ENCODE peak calls at places on chromosome 21, in nine cellular contexts. U, V, H, P, G, B, T, L and F are unnamed samples.

GRCh38 chr21:35019631-35020032 is 29.5 kb downstream of the RUNX1 start:
- DNase-seq in G (no peak), T (no peak), V (no peak), B (peak; percentile 70), U (no peak), L (no peak), P (peak; percentile 87), H (no peak), F (no peak)

GRCh38 chr21:28445081-28445830 is 547.4 kb downstream of the LTN1 start:
- DNase-seq in P (no peak), L (no peak), G (no peak), V (no peak), T (no peak), B (no peak), H (no peak), U (no peak), F (no peak)

GRCh38 chr21:42405064-42406059 is 1.7 kb downstream of the UBASH3A start:
- DNase-seq in T (no peak), V (peak; percentile 35), B (no peak), L (no peak), U (no peak), H (no peak), P (no peak), G (no peak), F (no peak)

GRCh38 chr21:38379171-38379570 is 119.1 kb downstream of the ERG start:
- DNase-seq in P (no peak), L (no peak), G (no peak), U (no peak), V (no peak), B (no peak), T (no peak), H (no peak), F (no peak)

GRCh38 chr21:38136201-38136600 is 120.6 kb upstream of the KCNJ15 start:
- DNase-seq in T (no peak), U (no peak), B (no peak), H (no peak), G (no peak), V (no peak), L (no peak), P (no peak), F (no peak)

GRCh38 chr21:37971390-37971789 is 55.1 kb upstream of the KCNJ6 start:
- DNase-seq in P (no peak), G (no peak), U (no peak), T (no peak), V (no peak), B (no peak), L (no peak), H (no peak), F (no peak)

GRCh38 chr21:46455575-46456385 is 2.9 kb upstream of the DIP2A start:
- DNase-seq in H (no peak), V (peak; percentile 54), L (no peak), T (no peak), U (no peak), P (no peak), B (no peak), G (no peak), F (no peak)

GRCh38 chr21:42421018-42421793 is 17.5 kb downstream of the UBASH3A start:
- DNase-seq in V (no peak), H (no peak), T (no peak), P (peak; percentile 59), B (no peak), L (no peak), U (no peak), G (no peak), F (no peak)

GRCh38 chr21:41669533-41669830 is 97.4 kb downstream of the RIPK4 start:
- DNase-seq in V (peak; percentile 7), U (no peak), H (no peak), L (no peak), G (no peak), B (no peak), T (no peak), P (no peak), F (no peak)

GRCh38 chr21:31730687-31731111 is 1.2 kb downstream of the SCAF4 start:
- DNase-seq in P (no peak), B (no peak), G (peak; percentile 56), U (no peak), H (peak; percentile 3), T (no peak), L (no peak), V (no peak), F (peak; percentile 52)

GRCh38 chr21:31728191-31728590 is 3.7 kb downstream of the SCAF4 start:
- DNase-seq in U (no peak), V (no peak), L (no peak), B (no peak), P (no peak), G (no peak), H (no peak), T (no peak), F (no peak)

GRCh38 chr21:31728952-31729351 is 3.0 kb downstream of the SCAF4 start:
- DNase-seq in T (no peak), L (no peak), B (no peak), V (no peak), H (no peak), P (no peak), U (no peak), G (no peak), F (no peak)

GRCh38 chr21:31731112-31731801 is 661 bp downstream of the SCAF4 start:
- DNase-seq in H (no peak), V (peak; percentile 79), B (peak; percentile 42), T (peak; percentile 52), P (peak; percentile 78), L (peak; percentile 35), G (peak; percentile 89), U (peak; percentile 63), F (peak; percentile 74)

GRCh38 chr21:31729622-31730343 is 2.1 kb downstream of the SCAF4 start:
- DNase-seq in P (no peak), U (no peak), H (no peak), G (no peak), B (no peak), L (no peak), V (no peak), T (no peak), F (no peak)
- H3K4me3 ChIP-seq in P (peak overlapping the region; percentile 96), U (peak overlapping the region; percentile 80), H (no peak overlapping the region), G (peak overlapping the region; percentile 96), B (no peak overlapping the region), L (peak overlapping the region; percentile 53), V (peak overlapping the region; percentile 76), T (peak overlapping the region; percentile 93), F (peak overlapping the region; percentile 64)

GRCh38 chr21:43740497-43741156 is 21.7 kb downstream of the PDXK start:
- DNase-seq in T (no peak), B (peak; percentile 59), V (peak; percentile 79), U (no peak), G (no peak), L (no peak), P (no peak), H (no peak), F (peak; percentile 72)
- H3K27ac ChIP-seq in T (no peak overlapping the region), B (no peak overlapping the region), V (peak overlapping the region; percentile 69), U (no peak overlapping the region), G (no peak overlapping the region), L (no peak overlapping the region), P (no peak overlapping the region), H (no peak overlapping the region), F (peak overlapping the region; percentile 14)

GRCh38 chr21:29942033-29942432 is 2.2 kb upstream of the GRIK1 start:
- DNase-seq in H (no peak), G (no peak), L (no peak), V (no peak), B (no peak), P (no peak), U (no peak), T (no peak), F (no peak)
- H3K27me3 ChIP-seq in H (no peaks in the 10 kb centered on the region), G (no peaks in the 10 kb centered on the region), L (no peaks in the 10 kb centered on the region), V (peaks cover 16% of the 10 kb centered on the region), B (no peaks in the 10 kb centered on the region), P (peaks cover 6% of the 10 kb centered on the region), U (no peaks in the 10 kb centered on the region), T (peaks cover 4% of the 10 kb centered on the region), F (peaks cover 3% of the 10 kb centered on the region)

GRCh38 chr21:36699026-36699545 is at the start of gene SIM2:
- DNase-seq in H (no peak), G (peak; percentile 54), V (no peak), P (no peak), L (no peak), B (no peak), U (peak; percentile 45), T (no peak), F (peak; percentile 58)

GRCh38 chr21:36700295-36700960 is 1.5 kb downstream of the SIM2 start:
- DNase-seq in U (peak; percentile 29), B (no peak), L (no peak), G (no peak), T (no peak), V (no peak), P (no peak), H (no peak), F (no peak)

GRCh38 chr21:36698160-36699025 is 522 bp upstream of the SIM2 start:
- DNase-seq in U (peak; percentile 31), B (no peak), V (no peak), T (no peak), P (no peak), H (no peak), L (no peak), G (no peak), F (peak; percentile 58)

GRCh38 chr21:36700961-36701911 is 2.3 kb downstream of the SIM2 start:
- DNase-seq in P (no peak), G (no peak), U (peak; percentile 37), V (no peak), L (no peak), T (no peak), H (no peak), B (no peak), F (no peak)

GRCh38 chr21:36699546-36700294 is 805 bp downstream of the SIM2 start:
- DNase-seq in B (no peak), U (peak; percentile 21), V (no peak), P (no peak), H (no peak), L (no peak), G (peak; percentile 47), T (no peak), F (no peak)
- H3K4me3 ChIP-seq in B (peak overlapping the region; percentile 18), U (no peak overlapping the region), V (peak overlapping the region; percentile 39), P (peak overlapping the region; percentile 4), H (no peak overlapping the region), L (no peak overlapping the region), G (no peak overlapping the region), T (no peak overlapping the region), F (peak overlapping the region; percentile 49)

DNA sequence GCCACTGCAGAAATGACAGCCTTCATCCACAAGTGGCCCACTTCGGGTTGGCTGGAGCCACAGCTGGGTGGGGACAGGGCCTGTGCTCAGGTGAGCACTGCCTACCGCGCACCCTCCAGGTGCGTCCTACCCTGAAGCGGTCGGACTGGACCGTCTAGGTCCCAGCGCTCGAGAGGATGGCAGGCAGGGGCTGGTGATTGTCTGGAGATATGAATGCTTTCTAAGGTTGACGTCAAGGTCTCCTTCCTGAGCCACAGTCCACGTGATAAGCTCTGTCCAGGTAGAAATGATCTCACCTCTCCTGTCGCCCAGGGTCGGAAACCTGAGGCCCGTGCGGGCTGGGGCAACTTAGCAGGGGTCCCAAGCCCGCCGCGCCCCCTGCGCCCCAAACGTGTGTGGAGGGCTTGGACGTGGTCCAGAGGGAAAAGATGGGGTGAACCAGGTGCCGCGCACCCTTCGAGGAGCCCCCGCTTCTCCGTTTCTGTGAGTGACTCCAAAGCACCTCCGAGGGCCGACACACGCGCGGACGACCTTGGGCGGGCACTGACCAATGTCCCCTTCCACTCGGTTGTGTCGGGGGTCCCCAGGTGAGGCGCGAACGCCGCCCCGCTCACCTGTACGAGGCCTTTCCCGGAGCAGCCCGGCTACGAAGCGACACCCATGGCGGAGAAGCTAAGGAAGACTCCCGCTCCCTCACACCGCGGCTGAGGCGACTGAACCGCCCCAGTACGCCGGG is 853 bp upstream of the DOP1B start:
- DNase-seq in U (peak; percentile 53), G (no peak), L (no peak), V (peak; percentile 69), H (peak; percentile 15), P (peak; percentile 77), T (no peak), B (peak; percentile 73), F (no peak)
- H3K27ac ChIP-seq in U (no peak overlapping the region), G (peak overlapping the region; percentile 33), L (peak overlapping the region; percentile 61), V (peak overlapping the region; percentile 84), H (peak overlapping the region; percentile 64), P (peak overlapping the region; percentile 60), T (peak overlapping the region; percentile 53), B (peak overlapping the region; percentile 90), F (peak overlapping the region; percentile 35)